ENCODE peak calls at places on chromosomes 6 and 20, in four cellular contexts. One of them, this sample, is unnamed.

GRCh38 chr20:35171753-35172433 is at the start of gene PROCR:
- DNase-seq in GM12892: no peak
- DNase-seq in HepG2: no peak
- DNase-seq in SK-N-SH: peak
- DNase-seq in this sample: no peak

GRCh38 chr6:53257001-53257400 is 91.7 kb downstream of the ELOVL5 start:
- DNase-seq in SK-N-SH: no peak
- DNase-seq in GM12892: no peak
- DNase-seq in HepG2: no peak
- DNase-seq in this sample: no peak

GRCh38 chr6:11650297-11650696 is 112.7 kb downstream of the TMEM170B start:
- DNase-seq in HepG2: no peak
- DNase-seq in GM12892: no peak
- DNase-seq in SK-N-SH: no peak
- DNase-seq in this sample: no peak

GRCh38 chr6:142542704-142543233 is 241.0 kb downstream of the ADGRG6 start:
- DNase-seq in GM12892: no peak
- DNase-seq in SK-N-SH: no peak
- DNase-seq in HepG2: no peak
- DNase-seq in this sample: no peak

GRCh38 chr6:26020291-26020982 is 57.8 kb downstream of the TRIM38 start:
- DNase-seq in GM12892: no peak
- DNase-seq in HepG2: no peak
- DNase-seq in SK-N-SH: peak
- DNase-seq in this sample: no peak

GRCh38 chr20:43838703-43839060 is 76.0 kb upstream of the TOX2 start:
- DNase-seq in GM12892: no peak
- DNase-seq in HepG2: no peak
- DNase-seq in SK-N-SH: no peak
- DNase-seq in this sample: no peak

GRCh38 chr6:137881522-137881886 is 14.4 kb downstream of the TNFAIP3 start:
- DNase-seq in HepG2: no peak
- DNase-seq in SK-N-SH: no peak
- DNase-seq in GM12892: no peak
- DNase-seq in this sample: no peak

GRCh38 chr20:9332783-9333482 is 181.5 kb upstream of the LAMP5 start:
- DNase-seq in GM12892: no peak
- DNase-seq in HepG2: no peak
- DNase-seq in SK-N-SH: peak
- DNase-seq in this sample: no peak

GRCh38 chr6:26329763-26330511 is 35.1 kb upstream of the BTN3A2 start:
- DNase-seq in GM12892: no peak
- DNase-seq in HepG2: peak
- DNase-seq in SK-N-SH: no peak
- DNase-seq in this sample: no peak

GRCh38 chr6:135202821-135203220 is 21.7 kb downstream of the MYB start:
- DNase-seq in HepG2: no peak
- DNase-seq in SK-N-SH: no peak
- DNase-seq in GM12892: no peak
- DNase-seq in this sample: no peak

GRCh38 chr6:162260024-162260423 is 467.5 kb downstream of the PRKN start:
- DNase-seq in HepG2: no peak
- DNase-seq in SK-N-SH: no peak
- DNase-seq in GM12892: no peak
- DNase-seq in this sample: no peak

GRCh38 chr6:157184202-157185015 is 138.9 kb downstream of the TMEM242 start:
- DNase-seq in SK-N-SH: peak
- DNase-seq in HepG2: peak
- DNase-seq in GM12892: peak
- DNase-seq in this sample: peak
- TF ChIP-seq TAF1 in SK-N-SH: no peak
- TF ChIP-seq TAF1 in HepG2: no peak
- TF ChIP-seq TAF1 in GM12892: no peak
- TF ChIP-seq TAF1 in this sample: no peak

GRCh38 chr6:134176283-134176975 is 124.0 kb upstream of the SLC2A12 start:
- DNase-seq in HepG2: no peak
- DNase-seq in GM12892: no peak
- DNase-seq in SK-N-SH: peak
- DNase-seq in this sample: no peak
- TF ChIP-seq POLR2AphosphoS5 in HepG2: no peak
- TF ChIP-seq POLR2AphosphoS5 in GM12892: no peak
- TF ChIP-seq POLR2AphosphoS5 in SK-N-SH: no peak
- TF ChIP-seq POLR2AphosphoS5 in this sample: no peak

GRCh38 chr6:151041686-151042085 is 176.2 kb downstream of the MTHFD1L start:
- DNase-seq in SK-N-SH: no peak
- DNase-seq in HepG2: no peak
- DNase-seq in GM12892: no peak
- DNase-seq in this sample: no peak

GRCh38 chr6:151043944-151044343 is 178.4 kb downstream of the MTHFD1L start:
- DNase-seq in GM12892: no peak
- DNase-seq in HepG2: no peak
- DNase-seq in SK-N-SH: no peak
- DNase-seq in this sample: no peak

DNA sequence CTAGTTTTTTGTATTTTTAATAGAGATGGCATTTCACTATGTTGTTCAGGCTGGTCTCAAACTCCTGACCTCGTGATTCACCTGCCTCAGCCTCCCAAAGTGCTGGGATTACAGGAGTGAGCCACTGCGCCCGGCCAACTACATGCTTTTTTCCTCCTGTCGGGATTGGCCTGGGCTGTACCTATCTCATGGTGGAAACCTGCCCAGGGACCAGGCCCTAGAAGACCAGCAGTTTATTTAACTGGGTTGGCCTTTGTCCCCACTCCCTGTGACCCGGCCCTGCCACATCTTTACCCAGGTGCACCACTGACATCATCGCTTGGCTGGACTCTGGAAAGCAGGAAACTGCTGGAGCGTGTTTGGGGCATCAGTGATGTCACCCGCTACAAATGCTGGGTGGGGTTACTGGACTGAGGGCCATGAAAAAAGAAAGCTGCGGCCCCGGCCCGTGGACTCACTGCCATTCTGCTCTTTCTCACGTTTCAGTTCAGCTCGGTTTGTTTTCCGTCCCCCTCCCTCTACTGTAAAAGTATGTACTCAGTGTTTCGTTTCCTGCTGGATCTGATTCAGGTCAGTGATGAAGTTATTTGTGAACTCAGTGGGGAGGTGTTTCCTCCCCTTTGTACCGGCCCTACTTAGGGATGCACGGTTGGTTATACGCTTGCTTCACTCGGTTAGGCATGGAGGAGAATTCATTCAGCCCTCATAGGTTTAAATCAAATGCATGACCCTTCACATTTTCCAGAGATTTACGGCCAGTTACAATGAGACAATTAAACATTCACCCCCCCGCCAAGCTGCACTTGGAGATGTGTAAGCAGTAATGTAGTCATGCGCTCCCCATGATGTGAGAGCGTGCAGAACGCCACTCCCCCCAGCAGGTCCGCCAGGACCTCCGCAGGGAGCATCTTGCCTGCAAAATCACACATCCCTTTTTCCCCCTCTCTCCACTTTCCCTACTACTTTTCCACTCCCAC is 179.3 kb downstream of the MTHFD1L start:
- DNase-seq in SK-N-SH: peak
- DNase-seq in HepG2: peak
- DNase-seq in GM12892: no peak
- DNase-seq in this sample: peak
- TF ChIP-seq TAF1 in SK-N-SH: no peak
- TF ChIP-seq TAF1 in HepG2: no peak
- TF ChIP-seq TAF1 in GM12892: no peak
- TF ChIP-seq TAF1 in this sample: no peak

GRCh38 chr6:112221561-112221960 is 32.8 kb downstream of the LAMA4 start:
- DNase-seq in HepG2: no peak
- DNase-seq in GM12892: no peak
- DNase-seq in SK-N-SH: no peak
- DNase-seq in this sample: no peak

GRCh38 chr6:112215901-112216300 is 38.5 kb downstream of the LAMA4 start:
- DNase-seq in HepG2: no peak
- DNase-seq in GM12892: no peak
- DNase-seq in SK-N-SH: no peak
- DNase-seq in this sample: no peak

GRCh38 chr6:112222111-112222726 is 32.1 kb downstream of the LAMA4 start:
- DNase-seq in GM12892: no peak
- DNase-seq in HepG2: no peak
- DNase-seq in SK-N-SH: no peak
- DNase-seq in this sample: no peak

GRCh38 chr6:112216699-112217551 is 37.4 kb downstream of the LAMA4 start:
- DNase-seq in GM12892: no peak
- DNase-seq in SK-N-SH: no peak
- DNase-seq in HepG2: no peak
- DNase-seq in this sample: no peak

GRCh38 chr6:112218563-112218962 is 35.8 kb downstream of the LAMA4 start:
- DNase-seq in GM12892: no peak
- DNase-seq in HepG2: no peak
- DNase-seq in SK-N-SH: no peak
- DNase-seq in this sample: no peak
- TF ChIP-seq POLR2AphosphoS5 in GM12892: no peak
- TF ChIP-seq POLR2AphosphoS5 in HepG2: no peak
- TF ChIP-seq POLR2AphosphoS5 in SK-N-SH: no peak
- TF ChIP-seq POLR2AphosphoS5 in this sample: no peak

GRCh38 chr6:18551228-18551627 is 164.1 kb downstream of the RNF144B start:
- DNase-seq in GM12892: no peak
- DNase-seq in HepG2: no peak
- DNase-seq in SK-N-SH: no peak
- DNase-seq in this sample: no peak
- TF ChIP-seq TAF1 in GM12892: no peak
- TF ChIP-seq TAF1 in HepG2: no peak
- TF ChIP-seq TAF1 in SK-N-SH: no peak
- TF ChIP-seq TAF1 in this sample: no peak

DNA sequence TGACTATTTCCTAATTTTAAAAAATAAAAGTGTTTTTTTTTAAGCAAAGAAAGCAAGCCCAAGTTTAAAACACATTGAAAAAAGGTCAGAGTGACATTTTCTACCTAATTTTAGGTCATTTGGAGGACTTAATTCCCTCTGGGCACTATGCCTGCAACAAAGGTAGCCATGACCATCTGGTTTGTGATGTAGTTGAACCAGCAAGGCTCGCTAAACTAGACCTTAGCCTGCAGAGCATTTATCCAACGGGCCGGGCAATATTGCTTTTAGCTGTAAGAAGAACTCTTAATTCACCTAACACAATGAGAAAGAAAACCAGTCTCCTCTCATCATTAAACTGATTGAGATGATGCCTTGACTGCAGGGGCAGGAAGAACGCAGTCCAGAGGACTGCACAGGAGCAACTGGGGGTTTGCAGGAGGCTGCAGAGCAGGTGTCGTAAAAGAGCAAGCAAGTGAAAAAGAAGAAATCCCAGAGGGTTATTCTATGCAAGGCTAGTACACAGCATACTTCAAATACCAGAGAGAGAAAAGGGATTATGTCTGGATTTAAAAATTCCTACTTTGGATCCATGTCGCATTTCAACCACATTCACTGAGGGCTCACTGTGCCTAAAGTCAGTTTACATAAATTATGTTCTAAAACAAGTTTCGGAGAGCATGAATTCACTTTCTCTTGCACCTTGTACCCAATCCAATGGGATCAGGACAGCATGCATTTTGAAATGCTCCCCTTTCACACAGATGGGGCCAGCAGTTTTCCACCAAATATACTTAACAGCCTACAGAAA is 12.8 kb downstream of the TRAF3IP2 start:
- DNase-seq in HepG2: no peak
- DNase-seq in GM12892: no peak
- DNase-seq in SK-N-SH: peak
- DNase-seq in this sample: no peak
- TF ChIP-seq POLR2AphosphoS5 in HepG2: no peak
- TF ChIP-seq POLR2AphosphoS5 in GM12892: no peak
- TF ChIP-seq POLR2AphosphoS5 in SK-N-SH: no peak
- TF ChIP-seq POLR2AphosphoS5 in this sample: no peak

GRCh38 chr20:40160151-40160550 is 528.9 kb downstream of the MAFB start:
- DNase-seq in HepG2: peak
- DNase-seq in SK-N-SH: peak
- DNase-seq in GM12892: peak
- DNase-seq in this sample: no peak
- TF ChIP-seq TAF1 in HepG2: no peak
- TF ChIP-seq TAF1 in SK-N-SH: no peak
- TF ChIP-seq TAF1 in GM12892: no peak
- TF ChIP-seq TAF1 in this sample: no peak

DNA sequence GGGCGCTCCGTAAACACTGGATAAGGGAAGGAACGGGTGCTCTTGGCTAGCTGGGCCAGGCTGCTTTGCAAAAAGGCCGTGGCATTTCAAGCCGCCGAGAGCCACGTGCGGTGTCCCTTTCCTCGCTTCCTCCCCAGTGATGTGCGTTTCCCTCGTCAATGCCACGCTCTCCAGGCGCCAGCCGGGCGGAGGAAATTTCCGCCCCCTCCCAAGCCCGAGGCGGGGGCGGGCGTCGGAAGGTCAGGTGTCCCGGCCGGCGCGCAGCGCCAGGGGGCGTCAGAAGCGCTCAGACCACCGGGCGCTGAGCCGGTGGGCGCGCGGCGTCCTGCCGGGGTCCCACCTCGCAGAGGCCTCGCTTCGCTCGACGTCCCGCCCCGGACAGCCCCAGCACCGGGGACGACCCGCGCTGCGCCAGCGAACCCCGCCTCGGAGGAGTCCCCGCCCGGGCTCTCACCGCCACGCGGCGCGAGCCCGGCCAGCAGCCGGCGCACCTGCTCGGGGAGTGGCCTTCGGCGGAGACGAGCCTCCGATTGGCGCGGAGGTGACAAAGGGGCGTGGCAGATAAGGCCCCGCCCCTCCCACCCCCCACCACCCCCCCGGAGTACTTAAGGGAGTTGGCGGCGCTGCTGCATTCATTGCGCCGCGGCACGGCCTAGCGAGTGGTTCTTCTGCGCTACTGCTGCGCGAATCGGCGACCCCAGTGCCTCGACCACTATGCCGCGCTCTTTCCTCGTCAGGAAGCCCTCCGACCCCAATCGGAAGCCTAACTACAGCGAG is at the start of gene SNAI1:
- DNase-seq in HepG2: peak
- DNase-seq in SK-N-SH: peak
- DNase-seq in GM12892: peak
- DNase-seq in this sample: peak
- TF ChIP-seq POLR2AphosphoS5 in HepG2: peak
- TF ChIP-seq POLR2AphosphoS5 in SK-N-SH: peak
- TF ChIP-seq POLR2AphosphoS5 in GM12892: peak
- TF ChIP-seq POLR2AphosphoS5 in this sample: peak

This sample was measured in GM12891.